ENCODE peak calls at places on chromosomes 5 and 9, in nine cellular contexts. H is HepG2, B is NCI-H1417, F is lower leg skin, A is suprapubic skin, T is endothelial cell, O is astrocyte of the cerebellum, Z is skeletal muscle cell, U is EL. N is an unnamed sample.

GRCh38 chr5:72523960-72524582 is 16.9 kb upstream of the ZNF366 start:
- DNase-seq in H (peak), B (no peak), F (no peak), A (no peak), T (no peak), O (peak), Z (peak), U (peak), N (no peak)

GRCh38 chr9:138069731-138070456 is 192.3 kb downstream of the CACNA1B start:
- DNase-seq in H (no peak), B (no peak), F (peak), A (no peak), T (no peak), O (no peak), Z (no peak), U (no peak), N (no peak)

GRCh38 chr5:11139471-11139870 is 378.4 kb upstream of the DAP start:
- DNase-seq in H (no peak), B (no peak), F (no peak), A (no peak), T (no peak), O (peak), Z (no peak), U (no peak), N (no peak)

GRCh38 chr5:96476654-96477053 is 43.6 kb upstream of the PCSK1 start:
- DNase-seq in H (no peak), B (no peak), F (no peak), A (no peak), T (no peak), O (no peak), Z (peak), U (peak), N (no peak)

GRCh38 chr5:10831416-10831815 is 70.4 kb upstream of the DAP start:
- DNase-seq in H (no peak), B (no peak), F (no peak), A (no peak), T (no peak), O (peak), Z (peak), U (peak), N (no peak)

GRCh38 chr5:139246394-139246793 is 47.1 kb upstream of the MATR3 start:
- DNase-seq in H (no peak), B (no peak), F (no peak), A (no peak), T (peak), O (no peak), Z (peak), U (peak), N (no peak)

GRCh38 chr5:181133610-181134231 is 2.8 kb upstream of the OR2V1 start:
- DNase-seq in H (peak), B (no peak), F (peak), A (peak), T (no peak), O (no peak), Z (peak), U (peak), N (no peak)

GRCh38 chr5:98529321-98529720 is 244.1 kb upstream of the RGMB start:
- DNase-seq in H (no peak), B (no peak), F (no peak), A (no peak), T (no peak), O (no peak), Z (no peak), U (no peak), N (no peak)

GRCh38 chr5:178831049-178831448 is 28.7 kb upstream of the ZNF354B start:
- DNase-seq in H (no peak), B (no peak), F (no peak), A (no peak), T (no peak), O (no peak), Z (no peak), U (no peak), N (no peak)

GRCh38 chr5:33892419-33893151 is 795 bp upstream of the ADAMTS12 start:
- DNase-seq in H (peak), B (peak), F (no peak), A (no peak), T (no peak), O (peak), Z (peak), U (peak), N (no peak)

GRCh38 chr9:122228906-122229837 is at the start of gene LHX6:
- DNase-seq in H (no peak), B (peak), F (no peak), A (no peak), T (no peak), O (no peak), Z (no peak), U (peak), N (peak)

GRCh38 chr9:126860077-126860756 is at the start of gene ZBTB34:
- DNase-seq in H (peak), B (peak), F (peak), A (no peak), T (peak), O (no peak), Z (no peak), U (peak), N (peak)

GRCh38 chr9:37508834-37509206 is 23.1 kb downstream of the POLR1E start:
- DNase-seq in H (no peak), B (no peak), F (no peak), A (no peak), T (no peak), O (no peak), Z (no peak), U (no peak), N (no peak)

GRCh38 chr5:55742778-55743177 is 4.9 kb downstream of the DDX4 start:
- DNase-seq in H (no peak), B (no peak), F (no peak), A (no peak), T (no peak), O (no peak), Z (no peak), U (no peak), N (no peak)

GRCh38 chr5:154308457-154309360 is 118.2 kb downstream of the GALNT10 start:
- DNase-seq in H (no peak), B (no peak), F (no peak), A (no peak), T (no peak), O (no peak), Z (no peak), U (peak), N (no peak)

GRCh38 chr5:139745121-139745799 is 50.3 kb upstream of the PSD2 start:
- DNase-seq in H (no peak), B (peak), F (peak), A (peak), T (no peak), O (peak), Z (peak), U (peak), N (no peak)

GRCh38 chr5:121432-121831 is 29.5 kb downstream of the PLEKHG4B start:
- DNase-seq in H (no peak), B (no peak), F (no peak), A (no peak), T (no peak), O (no peak), Z (no peak), U (no peak), N (no peak)

GRCh38 chr9:80839821-80840670 is 849.3 kb downstream of the TLE1 start:
- DNase-seq in H (no peak), B (no peak), F (no peak), A (no peak), T (no peak), O (peak), Z (no peak), U (no peak), N (no peak)

GRCh38 chr5:176737001-176737745 is 73.2 kb upstream of the UNC5A start:
- DNase-seq in H (no peak), B (peak), F (peak), A (peak), T (no peak), O (no peak), Z (no peak), U (no peak), N (no peak)

GRCh38 chr5:136006767-136007251 is 22.0 kb upstream of the TGFBI start:
- DNase-seq in H (no peak), B (no peak), F (peak), A (no peak), T (no peak), O (no peak), Z (peak), U (peak), N (no peak)

GRCh38 chr9:132241840-132242620 is 80.2 kb downstream of the NTNG2 start:
- DNase-seq in H (no peak), B (peak), F (no peak), A (peak), T (no peak), O (no peak), Z (no peak), U (no peak), N (peak)

GRCh38 chr9:123250504-123250903 is 17.9 kb downstream of the STRBP start:
- DNase-seq in H (no peak), B (no peak), F (no peak), A (no peak), T (no peak), O (no peak), Z (no peak), U (no peak), N (no peak)

GRCh38 chr9:36940881-36941280 is 93.2 kb downstream of the PAX5 start:
- DNase-seq in H (no peak), B (no peak), F (peak), A (peak), T (no peak), O (no peak), Z (no peak), U (no peak), N (no peak)

N was measured in nephron progenitor cell.